ENCODE peak calls at places on chromosomes 7 and 10, in seven cellular contexts. H is kidney, Y is substantia nigra, E is GM23338, I is lower lobe of right lung, P is foreskin keratinocyte, K is cardiac muscle cell. O is an unnamed sample.

GRCh38 chr10:50224330-50224952 is 26.9 kb downstream of the ASAH2 start:
- DNase-seq in E (peak; percentile 78), K (peak; percentile 56), H (no peak), P (peak; percentile 83), I (no peak), Y (no peak), O (peak; percentile 58)

GRCh38 chr10:86936661-86937501 is 20.5 kb downstream of the MMRN2 start:
- DNase-seq in E (no peak), Y (no peak), P (no peak), K (no peak), H (no peak), I (no peak), O (no peak)

GRCh38 chr10:77390481-77390891 is 247.1 kb downstream of the KCNMA1 start:
- DNase-seq in P (peak; percentile 57), I (no peak), K (peak; percentile 34), Y (no peak), H (no peak), E (no peak), O (no peak)

GRCh38 chr7:40297741-40298311 is 163.0 kb downstream of the SUGCT start:
- DNase-seq in I (no peak), H (no peak), Y (no peak), E (no peak), P (peak; percentile 64), K (no peak), O (no peak)

GRCh38 chr7:129615018-129615417 is 3.5 kb downstream of the NRF1 start:
- DNase-seq in I (no peak), P (peak; percentile 69), H (no peak), Y (no peak), E (no peak), K (no peak), O (peak; percentile 40)

GRCh38 chr7:100893910-100894763 is 1.6 kb downstream of the ACHE start:
- DNase-seq in I (no peak), P (no peak), Y (no peak), K (no peak), E (peak; percentile 34), H (no peak), O (no peak)

GRCh38 chr7:73647725-73648592 is 19.7 kb upstream of the VPS37D start:
- DNase-seq in I (no peak), K (peak; percentile 43), P (no peak), H (peak; percentile 73), E (peak; percentile 62), Y (no peak), O (no peak)

GRCh38 chr10:31069411-31069810 is 37.7 kb upstream of the ZNF438 start:
- DNase-seq in P (no peak), Y (no peak), H (no peak), K (no peak), I (no peak), E (no peak), O (no peak)

GRCh38 chr10:132223156-132223590 is 36.4 kb downstream of the DPYSL4 start:
- DNase-seq in H (peak; percentile 92), P (peak; percentile 41), Y (peak; percentile 56), I (peak; percentile 83), K (peak; percentile 85), E (peak; percentile 80), O (peak; percentile 16)

GRCh38 chr10:54607983-54608382 is 193.0 kb downstream of the PCDH15 start:
- DNase-seq in Y (no peak), H (no peak), K (no peak), I (no peak), P (no peak), E (peak; percentile 59), O (no peak)

GRCh38 chr10:1255166-1255565 is 199.0 kb downstream of the WDR37 start:
- DNase-seq in H (no peak), E (no peak), K (no peak), Y (no peak), P (no peak), I (no peak), O (no peak)

GRCh38 chr10:34434119-34434594 is 380.9 kb downstream of the PARD3 start:
- DNase-seq in K (no peak), E (no peak), I (no peak), P (peak; percentile 54), Y (no peak), H (no peak), O (no peak)

GRCh38 chr7:8627322-8627721 is 193.9 kb downstream of the NXPH1 start:
- DNase-seq in I (no peak), H (no peak), Y (no peak), E (peak; percentile 33), P (no peak), K (no peak), O (no peak)

DNA sequence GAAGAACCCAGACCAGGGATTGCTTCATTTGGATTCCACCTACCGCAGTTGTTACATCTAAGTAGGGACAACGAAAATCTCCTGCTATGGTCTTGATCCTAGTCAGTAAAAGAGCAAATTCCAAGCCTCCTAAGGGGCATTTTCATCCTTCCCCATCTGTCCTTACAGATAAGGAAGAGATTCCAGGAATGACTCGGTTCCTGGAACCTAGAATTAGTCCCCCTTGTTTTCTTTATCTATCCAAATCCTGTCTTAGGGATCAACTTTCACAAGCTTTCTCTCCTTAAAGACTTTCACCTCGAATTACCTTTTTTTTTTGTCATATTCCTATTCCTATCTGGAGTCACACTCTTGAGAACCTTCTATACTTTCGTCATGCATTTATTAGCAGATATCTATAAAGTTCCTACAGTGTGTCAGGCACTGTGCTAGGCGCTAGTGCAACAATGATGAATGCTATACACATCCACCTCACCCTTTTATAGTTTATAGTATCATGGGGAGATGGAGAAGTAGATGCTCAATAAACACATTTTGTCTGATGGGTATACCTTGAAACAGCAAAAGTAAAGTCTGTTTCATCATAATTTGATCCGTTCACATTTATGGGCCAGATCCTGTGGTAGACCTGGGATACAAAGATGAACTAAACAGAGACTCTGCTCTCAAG is 39.2 kb downstream of the LAMB4 start:
- DNase-seq in K (no peak), I (no peak), E (no peak), H (no peak), P (no peak), Y (no peak), O (no peak)
- H3K27ac ChIP-seq in K (no peak overlapping the region), I (no peak overlapping the region), E (no peak overlapping the region), H (no peak overlapping the region), P (no peak overlapping the region), Y (no peak overlapping the region), O (no peak overlapping the region)

GRCh38 chr10:24132741-24133140 is 76.2 kb upstream of the KIAA1217 start:
- DNase-seq in H (no peak), I (no peak), Y (no peak), E (no peak), P (peak; percentile 69), K (no peak), O (peak; percentile 8)

GRCh38 chr10:24136070-24136469 is 72.9 kb upstream of the KIAA1217 start:
- DNase-seq in K (no peak), H (no peak), Y (no peak), I (no peak), E (no peak), P (no peak), O (no peak)

GRCh38 chr10:24128066-24128751 is 80.7 kb upstream of the KIAA1217 start:
- DNase-seq in Y (no peak), E (no peak), P (no peak), I (no peak), H (peak; percentile 75), K (no peak), O (no peak)

DNA sequence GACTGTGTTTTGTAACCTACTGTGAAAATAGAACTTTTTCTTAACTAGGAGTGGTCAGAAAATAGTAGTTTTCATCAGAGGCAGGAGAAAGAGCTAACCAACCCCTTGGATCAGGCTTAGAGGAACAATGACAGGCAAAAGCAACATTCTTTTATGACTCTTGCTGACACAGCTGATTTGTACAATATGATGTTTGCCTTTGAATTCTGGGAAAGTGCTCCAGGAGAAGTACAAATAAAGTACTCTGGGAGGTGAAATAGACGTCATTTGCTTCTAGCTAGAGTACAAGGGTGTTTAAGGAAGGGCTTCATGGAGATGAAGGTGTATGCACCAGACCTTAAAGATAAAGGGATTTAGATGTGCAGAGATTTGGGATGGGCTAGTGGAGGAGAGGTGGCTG is 75.1 kb upstream of the KIAA1217 start:
- DNase-seq in P (no peak), H (no peak), Y (no peak), I (no peak), K (no peak), E (no peak), O (no peak)
- H3K27ac ChIP-seq in P (no peak overlapping the region), H (no peak overlapping the region), Y (no peak overlapping the region), I (no peak overlapping the region), K (no peak overlapping the region), E (no peak overlapping the region), O (no peak overlapping the region)

GRCh38 chr7:17370901-17371550 is 72.6 kb downstream of the AHR start:
- DNase-seq in K (no peak), E (no peak), Y (no peak), H (no peak), P (peak; percentile 20), I (no peak), O (no peak)
- H3K27ac ChIP-seq in K (no peak overlapping the region), E (no peak overlapping the region), Y (no peak overlapping the region), H (no peak overlapping the region), P (peak overlapping the region; percentile 58), I (peak overlapping the region; percentile 78), O (peak overlapping the region; percentile 73)

GRCh38 chr7:38244516-38244915 is 28.9 kb downstream of the TARP start:
- DNase-seq in H (no peak), K (no peak), P (no peak), I (no peak), Y (no peak), E (no peak), O (no peak)

GRCh38 chr7:38245409-38245982 is 27.9 kb downstream of the TARP start:
- DNase-seq in P (no peak), E (no peak), Y (no peak), K (no peak), I (no peak), H (no peak), O (no peak)

GRCh38 chr7:38242814-38243213 is 30.6 kb downstream of the TARP start:
- DNase-seq in P (no peak), K (no peak), H (no peak), I (no peak), E (no peak), Y (no peak), O (no peak)

GRCh38 chr7:38248069-38248567 is 25.3 kb downstream of the TARP start:
- DNase-seq in P (no peak), E (no peak), K (no peak), Y (no peak), I (no peak), H (no peak), O (no peak)
- H3K27ac ChIP-seq in P (no peak overlapping the region), E (no peak overlapping the region), K (no peak overlapping the region), Y (no peak overlapping the region), I (no peak overlapping the region), H (no peak overlapping the region), O (no peak overlapping the region)

DNA sequence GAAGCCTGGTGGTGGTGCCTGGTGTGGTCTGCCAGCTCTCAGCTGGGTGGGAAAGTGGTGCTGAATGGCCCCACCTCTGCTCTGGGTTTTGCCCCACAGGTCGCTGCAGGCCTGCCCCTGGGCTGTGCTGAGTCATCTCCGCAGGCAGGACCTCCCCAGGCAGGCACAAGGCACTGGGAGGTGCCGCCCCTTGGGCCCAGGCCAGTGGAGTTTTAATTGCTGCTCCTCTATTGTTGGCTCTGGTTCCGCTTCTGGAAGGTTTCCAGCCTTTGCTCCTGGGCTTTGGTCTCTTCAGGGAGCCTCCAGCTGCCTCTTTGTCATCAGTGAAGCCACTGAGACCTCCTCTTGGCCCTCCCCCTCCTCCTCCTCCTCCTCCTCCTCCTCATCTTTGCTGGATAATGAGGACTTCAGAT is 180.3 kb upstream of the GRB10 start:
- DNase-seq in K (no peak), H (peak; percentile 88), I (peak; percentile 75), E (no peak), Y (no peak), P (peak; percentile 34), O (no peak)
- H3K27ac ChIP-seq in K (no peak overlapping the region), H (no peak overlapping the region), I (no peak overlapping the region), E (no peak overlapping the region), Y (no peak overlapping the region), P (no peak overlapping the region), O (no peak overlapping the region)